ENCODE peak calls at places on chromosomes 7 and 10, in nine cellular contexts. One of them, this sample, is unnamed.

GRCh38 chr7:138563808-138564207 is 103.7 kb downstream of the TRIM24 start:
- DNase-seq in astrocyte of the cerebellum: no peak
- DNase-seq in Peyer's patch: no peak
- DNase-seq in A549: no peak
- DNase-seq in cardiac muscle cell: no peak
- DNase-seq in adrenal gland: no peak
- DNase-seq in CD8-positive, alpha-beta T cell: no peak
- DNase-seq in uterus: no peak
- DNase-seq in MCF 10A: no peak
- DNase-seq in this sample: no peak

GRCh38 chr10:1293147-1293546 is 237.0 kb downstream of the WDR37 start:
- DNase-seq in astrocyte of the cerebellum: no peak
- DNase-seq in Peyer's patch: no peak
- DNase-seq in A549: no peak
- DNase-seq in cardiac muscle cell: no peak
- DNase-seq in adrenal gland: no peak
- DNase-seq in CD8-positive, alpha-beta T cell: no peak
- DNase-seq in uterus: no peak
- DNase-seq in MCF 10A: no peak
- DNase-seq in this sample: no peak

GRCh38 chr10:61844116-61844515 is 57.4 kb upstream of the ARID5B start:
- DNase-seq in astrocyte of the cerebellum: no peak
- DNase-seq in Peyer's patch: no peak
- DNase-seq in A549: no peak
- DNase-seq in cardiac muscle cell: no peak
- DNase-seq in adrenal gland: no peak
- DNase-seq in CD8-positive, alpha-beta T cell: no peak
- DNase-seq in uterus: no peak
- DNase-seq in MCF 10A: no peak
- DNase-seq in this sample: peak; percentile 23

GRCh38 chr7:17593854-17594419 is 295.5 kb downstream of the AHR start:
- DNase-seq in astrocyte of the cerebellum: peak; percentile 65
- DNase-seq in Peyer's patch: no peak
- DNase-seq in A549: no peak
- DNase-seq in cardiac muscle cell: no peak
- DNase-seq in adrenal gland: no peak
- DNase-seq in CD8-positive, alpha-beta T cell: no peak
- DNase-seq in uterus: no peak
- DNase-seq in MCF 10A: no peak
- DNase-seq in this sample: no peak

GRCh38 chr10:101132636-101133473 is 1.8 kb downstream of the TLX1 start:
- DNase-seq in astrocyte of the cerebellum: no peak
- DNase-seq in Peyer's patch: no peak
- DNase-seq in A549: no peak
- DNase-seq in cardiac muscle cell: no peak
- DNase-seq in adrenal gland: no peak
- DNase-seq in CD8-positive, alpha-beta T cell: no peak
- DNase-seq in uterus: no peak
- DNase-seq in MCF 10A: no peak
- DNase-seq in this sample: no peak

GRCh38 chr7:28573059-28573553 is 160.8 kb downstream of the CREB5 start:
- DNase-seq in astrocyte of the cerebellum: peak; percentile 74
- DNase-seq in Peyer's patch: no peak
- DNase-seq in A549: no peak
- DNase-seq in cardiac muscle cell: no peak
- DNase-seq in adrenal gland: no peak
- DNase-seq in CD8-positive, alpha-beta T cell: no peak
- DNase-seq in uterus: peak; percentile 23
- DNase-seq in MCF 10A: peak; percentile 79
- DNase-seq in this sample: no peak

GRCh38 chr7:101575731-101576130 is 53.4 kb downstream of the MYL10 start:
- DNase-seq in astrocyte of the cerebellum: no peak
- DNase-seq in Peyer's patch: no peak
- DNase-seq in A549: no peak
- DNase-seq in cardiac muscle cell: no peak
- DNase-seq in adrenal gland: no peak
- DNase-seq in CD8-positive, alpha-beta T cell: no peak
- DNase-seq in uterus: no peak
- DNase-seq in MCF 10A: no peak
- DNase-seq in this sample: no peak

GRCh38 chr10:8591619-8592018 is 537.1 kb downstream of the GATA3 start:
- DNase-seq in astrocyte of the cerebellum: no peak
- DNase-seq in Peyer's patch: no peak
- DNase-seq in A549: no peak
- DNase-seq in cardiac muscle cell: no peak
- DNase-seq in adrenal gland: no peak
- DNase-seq in CD8-positive, alpha-beta T cell: no peak
- DNase-seq in uterus: no peak
- DNase-seq in MCF 10A: no peak
- DNase-seq in this sample: no peak

GRCh38 chr10:88661018-88661417 is 3.2 kb upstream of the LIPF start:
- DNase-seq in astrocyte of the cerebellum: no peak
- DNase-seq in Peyer's patch: no peak
- DNase-seq in A549: no peak
- DNase-seq in cardiac muscle cell: peak; percentile 15
- DNase-seq in adrenal gland: no peak
- DNase-seq in CD8-positive, alpha-beta T cell: no peak
- DNase-seq in uterus: no peak
- DNase-seq in MCF 10A: no peak
- DNase-seq in this sample: no peak

GRCh38 chr7:101728888-101729883 is 88.2 kb upstream of the CUX1 start:
- DNase-seq in astrocyte of the cerebellum: peak; percentile 60
- DNase-seq in Peyer's patch: no peak
- DNase-seq in A549: no peak
- DNase-seq in cardiac muscle cell: no peak
- DNase-seq in adrenal gland: peak; percentile 88
- DNase-seq in CD8-positive, alpha-beta T cell: no peak
- DNase-seq in uterus: no peak
- DNase-seq in MCF 10A: peak; percentile 75
- DNase-seq in this sample: no peak

GRCh38 chr10:12396567-12396966 is 47.2 kb downstream of the CAMK1D start:
- DNase-seq in astrocyte of the cerebellum: no peak
- DNase-seq in Peyer's patch: no peak
- DNase-seq in A549: no peak
- DNase-seq in cardiac muscle cell: peak; percentile 28
- DNase-seq in adrenal gland: no peak
- DNase-seq in CD8-positive, alpha-beta T cell: no peak
- DNase-seq in uterus: no peak
- DNase-seq in MCF 10A: no peak
- DNase-seq in this sample: no peak

GRCh38 chr7:103524042-103524907 is 78.3 kb upstream of the SLC26A5 start:
- DNase-seq in astrocyte of the cerebellum: peak; percentile 40
- DNase-seq in Peyer's patch: no peak
- DNase-seq in A549: peak; percentile 7
- DNase-seq in cardiac muscle cell: peak; percentile 40
- DNase-seq in adrenal gland: no peak
- DNase-seq in CD8-positive, alpha-beta T cell: no peak
- DNase-seq in uterus: no peak
- DNase-seq in MCF 10A: peak; percentile 30
- DNase-seq in this sample: peak; percentile 18

GRCh38 chr10:78299861-78300453 is 266.3 kb downstream of the RPS24 start:
- DNase-seq in astrocyte of the cerebellum: no peak
- DNase-seq in Peyer's patch: peak; percentile 66
- DNase-seq in A549: no peak
- DNase-seq in cardiac muscle cell: no peak
- DNase-seq in adrenal gland: peak; percentile 39
- DNase-seq in CD8-positive, alpha-beta T cell: no peak
- DNase-seq in uterus: peak; percentile 45
- DNase-seq in MCF 10A: no peak
- DNase-seq in this sample: no peak

GRCh38 chr7:135197906-135198655 is 13.2 kb downstream of the WDR91 start:
- DNase-seq in astrocyte of the cerebellum: no peak
- DNase-seq in Peyer's patch: no peak
- DNase-seq in A549: no peak
- DNase-seq in cardiac muscle cell: no peak
- DNase-seq in adrenal gland: no peak
- DNase-seq in CD8-positive, alpha-beta T cell: no peak
- DNase-seq in uterus: no peak
- DNase-seq in MCF 10A: no peak
- DNase-seq in this sample: no peak

GRCh38 chr10:29257784-29258135 is 31.1 kb upstream of the LYZL1 start:
- DNase-seq in astrocyte of the cerebellum: no peak
- DNase-seq in Peyer's patch: no peak
- DNase-seq in A549: no peak
- DNase-seq in cardiac muscle cell: no peak
- DNase-seq in adrenal gland: no peak
- DNase-seq in CD8-positive, alpha-beta T cell: no peak
- DNase-seq in uterus: no peak
- DNase-seq in MCF 10A: no peak
- DNase-seq in this sample: no peak
- TF ChIP-seq CTCF in astrocyte of the cerebellum: no peak
- TF ChIP-seq CTCF in Peyer's patch: no peak
- TF ChIP-seq CTCF in A549: no peak
- TF ChIP-seq CTCF in cardiac muscle cell: no peak
- TF ChIP-seq CTCF in adrenal gland: no peak
- TF ChIP-seq CTCF in CD8-positive, alpha-beta T cell: no peak
- TF ChIP-seq CTCF in uterus: no peak
- TF ChIP-seq CTCF in MCF 10A: no peak
- TF ChIP-seq CTCF in this sample: no peak

DNA sequence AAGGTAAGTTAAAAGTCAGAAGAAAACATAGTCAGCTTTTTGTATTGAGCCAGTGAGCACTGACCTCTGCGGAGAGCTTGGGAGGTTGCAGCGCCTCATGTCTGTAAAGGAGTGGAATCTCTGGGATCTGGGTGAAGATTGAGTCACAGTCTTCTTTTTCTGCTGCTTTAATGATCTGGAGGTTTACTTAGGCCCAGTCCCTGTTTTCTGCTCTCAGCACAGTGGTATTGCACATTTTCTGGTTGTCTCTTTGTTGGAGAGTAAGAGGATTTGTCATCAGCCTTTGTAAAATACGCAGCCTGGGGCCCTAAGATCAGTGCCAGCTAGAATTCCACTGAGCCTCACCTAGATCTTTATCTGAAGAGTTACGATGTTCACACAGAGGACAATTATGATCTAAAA is 58.3 kb upstream of the GJD4 start:
- DNase-seq in astrocyte of the cerebellum: peak; percentile 38
- DNase-seq in Peyer's patch: no peak
- DNase-seq in A549: peak; percentile 35
- DNase-seq in cardiac muscle cell: no peak
- DNase-seq in adrenal gland: no peak
- DNase-seq in CD8-positive, alpha-beta T cell: no peak
- DNase-seq in uterus: no peak
- DNase-seq in MCF 10A: peak; percentile 87
- DNase-seq in this sample: no peak
- TF ChIP-seq CTCF in astrocyte of the cerebellum: peak; percentile 33
- TF ChIP-seq CTCF in Peyer's patch: no peak
- TF ChIP-seq CTCF in A549: peak; percentile 32
- TF ChIP-seq CTCF in cardiac muscle cell: no peak
- TF ChIP-seq CTCF in adrenal gland: no peak
- TF ChIP-seq CTCF in CD8-positive, alpha-beta T cell: no peak
- TF ChIP-seq CTCF in uterus: peak; percentile 4
- TF ChIP-seq CTCF in MCF 10A: peak; percentile 15
- TF ChIP-seq CTCF in this sample: no peak

GRCh38 chr10:31083765-31084184 is 52.1 kb upstream of the ZNF438 start:
- DNase-seq in astrocyte of the cerebellum: no peak
- DNase-seq in Peyer's patch: peak; percentile 23
- DNase-seq in A549: peak; percentile 51
- DNase-seq in cardiac muscle cell: peak; percentile 42
- DNase-seq in adrenal gland: peak; percentile 49
- DNase-seq in CD8-positive, alpha-beta T cell: peak; percentile 69
- DNase-seq in uterus: no peak
- DNase-seq in MCF 10A: peak; percentile 66
- DNase-seq in this sample: peak; percentile 43
- TF ChIP-seq CTCF in astrocyte of the cerebellum: peak; percentile 40
- TF ChIP-seq CTCF in Peyer's patch: peak; percentile 27
- TF ChIP-seq CTCF in A549: peak; percentile 37
- TF ChIP-seq CTCF in cardiac muscle cell: peak; percentile 45
- TF ChIP-seq CTCF in adrenal gland: peak; percentile 36
- TF ChIP-seq CTCF in CD8-positive, alpha-beta T cell: no peak
- TF ChIP-seq CTCF in uterus: no peak
- TF ChIP-seq CTCF in MCF 10A: peak; percentile 33
- TF ChIP-seq CTCF in this sample: peak; percentile 57

GRCh38 chr10:74889662-74889998 is 63.2 kb downstream of the KAT6B start:
- DNase-seq in astrocyte of the cerebellum: no peak
- DNase-seq in Peyer's patch: no peak
- DNase-seq in A549: no peak
- DNase-seq in cardiac muscle cell: no peak
- DNase-seq in adrenal gland: no peak
- DNase-seq in CD8-positive, alpha-beta T cell: no peak
- DNase-seq in uterus: no peak
- DNase-seq in MCF 10A: no peak
- DNase-seq in this sample: no peak
- TF ChIP-seq CTCF in astrocyte of the cerebellum: no peak
- TF ChIP-seq CTCF in Peyer's patch: no peak
- TF ChIP-seq CTCF in A549: no peak
- TF ChIP-seq CTCF in cardiac muscle cell: no peak
- TF ChIP-seq CTCF in adrenal gland: no peak
- TF ChIP-seq CTCF in CD8-positive, alpha-beta T cell: no peak
- TF ChIP-seq CTCF in uterus: no peak
- TF ChIP-seq CTCF in MCF 10A: no peak
- TF ChIP-seq CTCF in this sample: no peak

GRCh38 chr7:125899577-125899976 is 970.0 kb upstream of the POT1 start:
- DNase-seq in astrocyte of the cerebellum: no peak
- DNase-seq in Peyer's patch: no peak
- DNase-seq in A549: no peak
- DNase-seq in cardiac muscle cell: no peak
- DNase-seq in adrenal gland: no peak
- DNase-seq in CD8-positive, alpha-beta T cell: no peak
- DNase-seq in uterus: no peak
- DNase-seq in MCF 10A: no peak
- DNase-seq in this sample: no peak
- TF ChIP-seq CTCF in astrocyte of the cerebellum: no peak
- TF ChIP-seq CTCF in Peyer's patch: no peak
- TF ChIP-seq CTCF in A549: no peak
- TF ChIP-seq CTCF in cardiac muscle cell: no peak
- TF ChIP-seq CTCF in adrenal gland: no peak
- TF ChIP-seq CTCF in CD8-positive, alpha-beta T cell: no peak
- TF ChIP-seq CTCF in uterus: no peak
- TF ChIP-seq CTCF in MCF 10A: no peak
- TF ChIP-seq CTCF in this sample: no peak

DNA sequence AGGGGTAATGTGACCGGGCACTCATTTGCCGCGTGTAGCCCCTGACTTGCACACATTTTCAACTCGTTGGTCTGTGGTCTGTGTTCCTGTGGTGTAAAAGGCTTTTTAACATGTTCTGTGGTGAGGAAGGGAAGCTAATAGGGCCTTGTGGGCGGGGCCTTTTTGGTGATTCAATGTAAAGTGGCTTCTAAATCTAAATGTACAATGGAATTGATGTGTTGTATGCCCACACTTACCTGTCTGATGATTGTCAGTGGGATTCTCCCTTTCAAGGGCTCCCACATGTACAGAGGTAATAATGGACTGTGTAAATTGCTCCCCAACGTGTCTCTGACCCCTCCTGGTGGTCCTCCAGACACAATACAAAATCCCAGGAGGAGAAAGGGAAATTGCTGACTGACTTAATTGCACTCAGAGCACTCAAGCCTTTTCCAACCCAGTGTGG is 43.1 kb upstream of the GATAD1 start:
- DNase-seq in astrocyte of the cerebellum: no peak
- DNase-seq in Peyer's patch: no peak
- DNase-seq in A549: no peak
- DNase-seq in cardiac muscle cell: no peak
- DNase-seq in adrenal gland: no peak
- DNase-seq in CD8-positive, alpha-beta T cell: peak; percentile 55
- DNase-seq in uterus: no peak
- DNase-seq in MCF 10A: no peak
- DNase-seq in this sample: no peak
- TF ChIP-seq CTCF in astrocyte of the cerebellum: no peak
- TF ChIP-seq CTCF in Peyer's patch: no peak
- TF ChIP-seq CTCF in A549: no peak
- TF ChIP-seq CTCF in cardiac muscle cell: peak; percentile 25
- TF ChIP-seq CTCF in adrenal gland: no peak
- TF ChIP-seq CTCF in CD8-positive, alpha-beta T cell: no peak
- TF ChIP-seq CTCF in uterus: no peak
- TF ChIP-seq CTCF in MCF 10A: no peak
- TF ChIP-seq CTCF in this sample: no peak

This sample was measured in GM10248.